ENCODE peak calls at places on chromosomes 16 and 17, in seven cellular contexts. E is NCI-H2081; X is choroid plexus epithelial cell; A is right cardiac atrium; O is stimulated activated naive CD4-positive, alpha-beta T cell; H is T-cell; S is iPS-NIHi11. B is an unnamed sample.
A peak's percentile ranks its signal among the peaks of the same experiment; 100 is the strongest.

GRCh38 chr16:74574146-74574545 is 32.8 kb downstream of the GLG1 start:
- DNase-seq in H (no peak), E (no peak), O (no peak), A (no peak), S (no peak), X (no peak), B (no peak)

GRCh38 chr16:3266873-3267537 is 10.6 kb upstream of the MEFV start:
- DNase-seq in H (no peak), A (peak; percentile 21), E (peak; percentile 37), O (no peak), S (peak; percentile 38), X (peak; percentile 53), B (no peak)

GRCh38 chr17:497587-498034 is 145.0 kb upstream of the RPH3AL start:
- DNase-seq in A (no peak), O (no peak), S (no peak), H (no peak), X (no peak), E (no peak), B (no peak)

GRCh38 chr17:74245145-74245817 is 28.8 kb upstream of the DNAI2 start:
- DNase-seq in E (no peak), S (peak; percentile 76), X (peak; percentile 25), O (no peak), A (peak; percentile 61), H (no peak), B (no peak)

GRCh38 chr17:40633871-40634270 is 13.7 kb downstream of the SMARCE1 start:
- DNase-seq in A (no peak), S (no peak), E (no peak), X (no peak), O (no peak), H (no peak), B (no peak)

GRCh38 chr16:6484931-6485330 is 847.7 kb upstream of the RBFOX1 start:
- DNase-seq in X (no peak), A (no peak), H (no peak), S (no peak), O (no peak), E (no peak), B (no peak)

GRCh38 chr16:16019488-16019887 is 70.1 kb downstream of the ABCC1 start:
- DNase-seq in A (no peak), X (peak; percentile 34), H (no peak), S (no peak), E (no peak), O (no peak), B (no peak)

GRCh38 chr16:526181-527014 is 1.1 kb upstream of the CAPN15 start:
- DNase-seq in H (no peak), A (peak; percentile 87), X (peak; percentile 62), S (no peak), O (no peak), E (peak; percentile 39), B (no peak)

GRCh38 chr17:77783991-77784820 is 174.3 kb upstream of the TNRC6C start:
- DNase-seq in E (no peak), X (no peak), H (peak; percentile 61), A (peak; percentile 55), O (peak; percentile 37), S (no peak), B (no peak)

GRCh38 chr17:2963332-2964027 is 99.9 kb downstream of the OR1D5 start:
- DNase-seq in O (no peak), X (no peak), H (no peak), S (no peak), A (no peak), E (no peak), B (no peak)

GRCh38 chr17:55996826-55997225 is 156.4 kb upstream of the ANKFN1 start:
- DNase-seq in E (no peak), S (no peak), A (no peak), H (no peak), X (no peak), O (no peak), B (no peak)

GRCh38 chr17:57548421-57549385 is 196.4 kb downstream of the CCDC182 start:
- DNase-seq in H (no peak), E (no peak), X (peak; percentile 31), A (peak; percentile 78), S (no peak), O (no peak), B (no peak)

GRCh38 chr17:79833744-79834574 is 5.3 kb downstream of the CBX4 start:
- DNase-seq in X (no peak), O (no peak), H (no peak), E (no peak), S (no peak), A (peak; percentile 53), B (no peak)

GRCh38 chr16:13950821-13951547 is 31.0 kb downstream of the ERCC4 start:
- DNase-seq in H (no peak), E (no peak), O (no peak), X (no peak), S (no peak), A (no peak), B (no peak)

GRCh38 chr16:20931066-20931465 is 30.5 kb downstream of the LYRM1 start:
- DNase-seq in S (no peak), A (no peak), H (no peak), E (no peak), O (no peak), X (no peak), B (no peak)

GRCh38 chr16:27374231-27374793 is 27.7 kb upstream of the IL21R start:
- DNase-seq in E (no peak), X (no peak), O (no peak), S (no peak), A (no peak), H (no peak), B (no peak)

GRCh38 chr16:12801511-12802042 is 2.1 kb downstream of the CPPED1 start:
- DNase-seq in O (no peak), X (peak; percentile 90), H (no peak), S (no peak), A (peak; percentile 56), E (no peak), B (no peak)

GRCh38 chr17:33106525-33107162 is 115.0 kb downstream of the SPACA3 start:
- DNase-seq in A (no peak), E (no peak), O (no peak), H (no peak), X (no peak), S (no peak), B (no peak)

GRCh38 chr17:77141846-77142449 is 1.2 kb downstream of the SEC14L1 start:
- DNase-seq in A (no peak), S (no peak), X (no peak), E (peak; percentile 32), O (no peak), H (no peak), B (no peak)

GRCh38 chr17:1058423-1059130 is 61.6 kb downstream of the TIMM22 start:
- DNase-seq in E (peak; percentile 21), X (peak; percentile 39), O (no peak), H (no peak), A (peak; percentile 82), S (peak; percentile 43), B (peak; percentile 49)

GRCh38 chr17:62572488-62573469 is 54.7 kb upstream of the MRC2 start:
- DNase-seq in X (peak; percentile 88), E (no peak), H (no peak), S (no peak), O (no peak), A (no peak), B (no peak)

GRCh38 chr17:79883202-79883601 is 44.0 kb upstream of the CBX4 start:
- DNase-seq in S (no peak), H (no peak), O (no peak), A (no peak), X (no peak), E (no peak), B (no peak)

GRCh38 chr17:28901866-28902818 is 737 bp downstream of the DHRS13 start:
- DNase-seq in E (peak; percentile 45), X (no peak), O (peak; percentile 53), S (peak; percentile 75), H (no peak), A (no peak), B (no peak)

GRCh38 chr16:57970971-57971370 is at the start of gene CNGB1:
- DNase-seq in H (no peak), E (no peak), S (no peak), X (no peak), O (no peak), A (no peak), B (no peak)

GRCh38 chr16:71249399-71249798 is 18.9 kb upstream of the HYDIN start:
- DNase-seq in E (no peak), S (peak; percentile 26), H (no peak), A (no peak), O (no peak), X (no peak), B (no peak)

GRCh38 chr17:63486317-63487013 is 9.6 kb downstream of the ACE start:
- DNase-seq in H (no peak), E (no peak), A (peak; percentile 26), S (no peak), X (no peak), O (no peak), B (no peak)

B was measured in mucosa of gallbladder.